ENCODE peak calls at places on chromosomes 4 and X, in ten cellular contexts. N, T, A, D, W, Y, H, O, C and S are unnamed samples.

GRCh38 chr4:24392613-24393012 is 191.7 kb downstream of the DHX15 start:
- DNase-seq in D (no peak), A (no peak), T (no peak), C (no peak), Y (no peak), H (no peak), N (no peak), O (no peak), W (no peak), S (no peak)

GRCh38 chr4:83108101-83108861 is 6.2 kb downstream of the PLAC8 start:
- DNase-seq in T (no peak), D (peak; percentile 28), N (no peak), W (no peak), O (no peak), C (no peak), A (no peak), Y (no peak), H (no peak), S (no peak)

GRCh38 chr4:128385683-128386304 is 98.2 kb upstream of the PGRMC2 start:
- DNase-seq in Y (no peak), D (peak; percentile 16), A (no peak), W (no peak), T (peak; percentile 57), O (no peak), N (no peak), H (no peak), C (peak; percentile 68), S (no peak)

GRCh38 chr4:13162886-13163285 is 321.3 kb downstream of the RAB28 start:
- DNase-seq in A (peak; percentile 10), C (no peak), O (no peak), Y (no peak), D (no peak), T (peak; percentile 90), N (no peak), H (no peak), W (no peak), S (peak; percentile 6)

GRCh38 chr4:109890076-109890475 is 22.6 kb upstream of the EGF start:
- DNase-seq in H (no peak), O (no peak), Y (no peak), N (no peak), A (no peak), W (no peak), C (no peak), D (no peak), T (no peak), S (no peak)

GRCh38 chr4:175330236-175330635 is 412.1 kb downstream of the ADAM29 start:
- DNase-seq in Y (no peak), D (no peak), T (peak; percentile 8), C (no peak), O (no peak), N (no peak), H (no peak), A (no peak), W (no peak), S (no peak)

GRCh38 chr4:123477804-123478209 is 81.2 kb downstream of the SPRY1 start:
- DNase-seq in C (no peak), H (no peak), O (no peak), N (no peak), W (no peak), A (peak; percentile 24), Y (no peak), T (peak; percentile 66), D (peak; percentile 28), S (no peak)

GRCh38 chr4:168691621-168692376 is 194.9 kb downstream of the PALLD start:
- DNase-seq in W (no peak), C (no peak), N (no peak), O (no peak), D (no peak), A (no peak), T (no peak), H (no peak), Y (no peak), S (no peak)

GRCh38 chr4:173189117-173189693 is 20.6 kb downstream of the GALNT7 start:
- DNase-seq in Y (no peak), H (no peak), D (no peak), C (no peak), A (no peak), T (peak; percentile 77), O (no peak), N (no peak), W (no peak), S (no peak)

GRCh38 chr4:174023641-174024040 is 259.8 kb downstream of the FBXO8 start:
- DNase-seq in H (no peak), Y (no peak), T (no peak), N (no peak), C (no peak), W (no peak), O (no peak), A (no peak), D (no peak), S (no peak)

GRCh38 chr4:115234405-115235093 is 121.1 kb upstream of the NDST4 start:
- DNase-seq in W (peak; percentile 31), H (no peak), O (peak; percentile 24), A (no peak), C (no peak), N (no peak), Y (no peak), D (peak; percentile 58), T (no peak), S (no peak)

GRCh38 chr4:45437381-45437780 is 686.5 kb downstream of the GABRG1 start:
- DNase-seq in D (no peak), A (no peak), T (no peak), Y (no peak), H (no peak), N (no peak), C (no peak), O (no peak), W (no peak), S (no peak)

GRCh38 chrX:146658379-146658778 is 151.2 kb upstream of the CXorf51B start:
- DNase-seq in C (no peak), O (no peak), T (no peak), Y (no peak), D (no peak), W (no peak), N (no peak), H (no peak), A (no peak), S (no peak)

GRCh38 chrX:17613979-17614572 is 123.2 kb upstream of the SCML1 start:
- DNase-seq in D (peak; percentile 61), T (peak; percentile 84), A (peak; percentile 69), C (no peak), O (no peak), N (no peak), Y (no peak), H (no peak), W (no peak), S (no peak)

GRCh38 chrX:2320089-2320488 is 180.7 kb downstream of the DHRSX start:
- DNase-seq in H (no peak), D (no peak), A (no peak), N (no peak), C (no peak), O (no peak), T (no peak), Y (no peak), W (no peak), S (no peak)

GRCh38 chr4:137694138-137694537 is 161.8 kb upstream of the PCDH18 start:
- DNase-seq in Y (no peak), W (no peak), C (no peak), A (no peak), D (no peak), H (no peak), N (no peak), O (no peak), T (peak; percentile 37), S (no peak)

DNA sequence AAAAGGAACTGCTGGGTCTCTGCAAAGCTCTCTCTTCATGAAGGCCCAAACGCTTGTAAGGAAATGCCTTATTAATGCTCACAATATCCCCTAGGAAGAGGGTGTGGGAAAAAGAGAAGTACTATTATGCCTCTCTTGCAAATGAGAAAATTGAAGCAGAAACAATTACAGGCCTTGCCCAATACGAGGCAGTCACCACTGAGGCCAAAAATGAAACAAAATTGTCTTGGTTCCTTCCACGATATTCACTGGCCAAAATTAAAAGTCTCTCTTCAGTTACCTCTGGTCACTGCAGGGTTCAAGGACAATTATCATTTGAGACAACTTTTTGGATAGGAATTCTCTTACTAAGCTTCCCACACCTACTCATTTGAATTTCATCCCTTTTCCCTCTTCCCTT is 3.1 kb downstream of the SCARB2 start:
- DNase-seq in T (no peak), D (no peak), C (no peak), A (no peak), O (no peak), W (no peak), N (no peak), Y (no peak), H (no peak), S (no peak)
- H3K4me3 ChIP-seq in T (no peak overlapping the region), D (no peak overlapping the region), C (no peak overlapping the region), A (no peak overlapping the region), O (no peak overlapping the region), W (no peak overlapping the region), N (no peak overlapping the region), Y (no peak overlapping the region), H (no peak overlapping the region), S (no peak overlapping the region)

GRCh38 chr4:120049732-120050494 is 16.7 kb downstream of the MAD2L1 start:
- DNase-seq in N (peak; percentile 49), C (peak; percentile 82), O (peak; percentile 88), T (peak; percentile 78), H (peak; percentile 71), A (peak; percentile 90), D (peak; percentile 82), W (peak; percentile 76), Y (peak; percentile 53), S (peak; percentile 32)
- H3K4me3 ChIP-seq in N (no peak overlapping the region), C (peak overlapping the region; percentile 33), O (no peak overlapping the region), T (peak overlapping the region; percentile 59), H (peak overlapping the region; percentile 25), A (no peak overlapping the region), D (no peak overlapping the region), W (no peak overlapping the region), Y (no peak overlapping the region), S (no peak overlapping the region)

GRCh38 chr4:53132117-53132889 is 233.6 kb downstream of the SCFD2 start:
- DNase-seq in H (no peak), N (no peak), D (peak; percentile 33), W (no peak), Y (no peak), A (no peak), T (no peak), O (no peak), C (no peak), S (no peak)
- H3K4me3 ChIP-seq in H (no peak overlapping the region), N (no peak overlapping the region), D (no peak overlapping the region), W (no peak overlapping the region), Y (no peak overlapping the region), A (no peak overlapping the region), T (no peak overlapping the region), O (no peak overlapping the region), C (no peak overlapping the region), S (no peak overlapping the region)

GRCh38 chrX:106203315-106203714 is 35.2 kb downstream of the PWWP3B start:
- DNase-seq in T (no peak), A (no peak), Y (no peak), C (no peak), D (no peak), H (no peak), O (no peak), W (no peak), N (no peak), S (no peak)

DNA sequence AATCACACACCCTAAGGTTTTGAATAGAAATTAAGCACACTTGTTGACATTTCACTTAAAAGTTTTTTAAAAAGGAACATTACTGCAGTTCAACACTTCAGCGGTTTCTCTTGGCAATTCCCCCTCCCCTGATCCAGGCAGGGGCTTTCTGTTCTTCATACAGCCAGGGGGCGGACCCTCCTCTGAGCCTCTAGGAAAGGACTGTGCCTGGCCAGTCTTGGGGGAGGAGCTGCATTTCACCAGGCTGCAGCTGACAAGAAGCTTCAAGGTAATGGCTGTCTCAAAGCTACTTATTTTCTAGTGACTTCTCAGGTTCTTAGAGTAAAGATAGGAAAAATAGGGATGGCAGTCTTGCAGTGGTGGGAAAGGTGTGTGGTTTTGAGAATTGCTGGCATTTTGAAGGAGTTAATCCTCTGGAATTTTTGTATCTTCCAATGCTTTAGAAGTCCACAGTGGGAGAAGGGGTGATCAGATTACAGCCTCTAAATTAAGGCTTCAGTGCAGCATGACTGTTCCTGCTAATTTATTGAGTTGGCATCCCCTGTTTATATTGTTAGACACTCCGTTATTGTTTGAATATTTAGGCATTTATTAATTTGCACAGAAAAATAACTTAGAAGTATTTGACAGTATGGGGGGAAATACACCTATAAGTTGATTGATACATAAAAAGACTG is 33.5 kb downstream of the PWWP3B start:
- DNase-seq in N (no peak), T (no peak), H (no peak), C (no peak), O (no peak), Y (no peak), D (no peak), W (peak; percentile 65), A (no peak), S (peak; percentile 51)
- H3K4me3 ChIP-seq in N (no peak overlapping the region), T (no peak overlapping the region), H (no peak overlapping the region), C (no peak overlapping the region), O (no peak overlapping the region), Y (no peak overlapping the region), D (no peak overlapping the region), W (peak overlapping the region; percentile 30), A (no peak overlapping the region), S (no peak overlapping the region)